ENCODE peak calls at places on chromosomes 11 and 22, in four cellular contexts. A is H1, L is HepG2, Q is K562. B is an unnamed sample.

GRCh38 chr22:30813936-30814335 is 119.3 kb downstream of the OSBP2 start:
- DNase-seq in Q (no peak), L (no peak), A (no peak), B (no peak)

GRCh38 chr11:123129920-123130319 is 65.1 kb downstream of the CLMP start:
- DNase-seq in Q (no peak), L (no peak), A (no peak), B (no peak)

GRCh38 chr22:49662681-49663080 is 165.0 kb downstream of the BRD1 start:
- DNase-seq in Q (no peak), A (no peak), L (no peak), B (no peak)

GRCh38 chr22:19488884-19489843 is 9.4 kb downstream of the CDC45 start:
- DNase-seq in Q (peak; percentile 84), L (no peak), A (no peak), B (peak; percentile 14)

GRCh38 chr11:27991731-27992130 is 116.2 kb downstream of the KIF18A start:
- DNase-seq in Q (no peak), L (peak; percentile 33), A (no peak), B (no peak)

GRCh38 chr11:86177319-86177718 is 67.2 kb upstream of the EED start:
- DNase-seq in Q (no peak), L (no peak), A (no peak), B (no peak)

GRCh38 chr11:75592699-75593098 is 30.6 kb downstream of the SERPINH1 start:
- DNase-seq in Q (no peak), L (no peak), A (no peak), B (no peak)

GRCh38 chr22:45268958-45269844 is 15.5 kb upstream of the UPK3A start:
- DNase-seq in Q (peak; percentile 86), A (no peak), L (no peak), B (peak; percentile 68)

GRCh38 chr22:41732096-41732772 is 32.9 kb downstream of the MEI1 start:
- DNase-seq in A (no peak), L (no peak), Q (no peak), B (no peak)

GRCh38 chr11:7558046-7558445 is 44.2 kb downstream of the PPFIBP2 start:
- DNase-seq in A (no peak), L (no peak), Q (no peak), B (no peak)

GRCh38 chr11:34863048-34863447 is 53.1 kb downstream of the APIP start:
- DNase-seq in L (no peak), Q (no peak), A (no peak), B (no peak)

GRCh38 chr11:17753153-17753552 is 18.6 kb downstream of the KCNC1 start:
- DNase-seq in A (no peak), Q (no peak), L (no peak), B (no peak)

GRCh38 chr11:73982595-73982989 is at the start of gene UCP2:
- DNase-seq in A (no peak), L (no peak), Q (peak; percentile 91), B (no peak)

GRCh38 chr11:21811572-21811971 is 381.3 kb upstream of the ANO5 start:
- DNase-seq in L (peak; percentile 1), Q (no peak), A (no peak), B (no peak)

GRCh38 chr11:70247042-70247709 is 23.3 kb upstream of the PPFIA1 start:
- DNase-seq in L (no peak), Q (no peak), A (no peak), B (no peak)

GRCh38 chr11:69686856-69687255 is 11.7 kb upstream of the LTO1 start:
- DNase-seq in Q (no peak), L (no peak), A (no peak), B (no peak)

GRCh38 chr11:62108017-62108750 is 15.6 kb upstream of the INCENP start:
- DNase-seq in Q (peak; percentile 44), A (peak; percentile 19), L (peak; percentile 65), B (peak; percentile 49)

GRCh38 chr22:44449683-44450425 is 48.2 kb downstream of the RTL6 start:
- DNase-seq in A (no peak), Q (no peak), L (no peak), B (no peak)

GRCh38 chr11:10550503-10550902 is 9.5 kb upstream of the RNF141 start:
- DNase-seq in A (no peak), L (peak; percentile 34), Q (no peak), B (no peak)

GRCh38 chr11:72712168-72712721 is 38.0 kb upstream of the PDE2A start:
- DNase-seq in L (no peak), Q (no peak), A (no peak), B (no peak)

GRCh38 chr11:102761646-102762238 is 18.7 kb downstream of the MMP10 start:
- DNase-seq in L (no peak), Q (no peak), A (no peak), B (no peak)

GRCh38 chr11:123357990-123358827 is 71.9 kb upstream of the GRAMD1B start:
- DNase-seq in A (no peak), L (no peak), Q (no peak), B (peak; percentile 10)

GRCh38 chr11:85826096-85826855 is 15.3 kb upstream of the SYTL2 start:
- DNase-seq in A (no peak), L (no peak), Q (no peak), B (peak; percentile 58)

GRCh38 chr11:16086229-16086628 is 270.1 kb downstream of the SOX6 start:
- DNase-seq in Q (no peak), A (no peak), L (no peak), B (no peak)

GRCh38 chr11:16080688-16081388 is 275.5 kb downstream of the SOX6 start:
- DNase-seq in A (no peak), Q (no peak), L (no peak), B (no peak)

GRCh38 chr11:16087886-16088285 is 268.5 kb downstream of the SOX6 start:
- DNase-seq in L (no peak), A (no peak), Q (no peak), B (no peak)

GRCh38 chr11:16081756-16082531 is 274.4 kb downstream of the SOX6 start:
- DNase-seq in L (no peak), A (no peak), Q (no peak), B (no peak)

GRCh38 chr11:16082532-16083055 is 273.8 kb downstream of the SOX6 start:
- DNase-seq in A (no peak), Q (no peak), L (peak; percentile 19), B (no peak)
- TF ChIP-seq PHF8 in A (no peak), Q (no peak), L (no peak), B (no peak)

GRCh38 chr11:131694526-131695424 is 324.4 kb downstream of the NTM start:
- DNase-seq in L (peak; percentile 52), A (peak; percentile 63), Q (peak; percentile 83), B (peak; percentile 41)
- TF ChIP-seq CEBPB in L (no peak), A (no peak), Q (no peak), B (no peak)

GRCh38 chr11:14380125-14380936 is 21.3 kb upstream of the RRAS2 start:
- DNase-seq in A (no peak), L (no peak), Q (no peak), B (no peak)
- H3K27ac ChIP-seq in A (no peak overlapping the region), L (no peak overlapping the region), Q (no peak overlapping the region), B (peak overlapping the region; percentile 83)

GRCh38 chr11:117073539-117073938 is 24.7 kb downstream of the SIK3 start:
- DNase-seq in Q (no peak), L (no peak), A (no peak), B (no peak)

GRCh38 chr11:117075186-117075585 is 23.0 kb downstream of the SIK3 start:
- DNase-seq in A (no peak), Q (no peak), L (no peak), B (no peak)

GRCh38 chr11:117074122-117074521 is 24.1 kb downstream of the SIK3 start:
- DNase-seq in A (no peak), L (no peak), Q (no peak), B (no peak)

GRCh38 chr11:117080370-117080769 is 17.9 kb downstream of the SIK3 start:
- DNase-seq in A (no peak), Q (no peak), L (no peak), B (no peak)

DNA sequence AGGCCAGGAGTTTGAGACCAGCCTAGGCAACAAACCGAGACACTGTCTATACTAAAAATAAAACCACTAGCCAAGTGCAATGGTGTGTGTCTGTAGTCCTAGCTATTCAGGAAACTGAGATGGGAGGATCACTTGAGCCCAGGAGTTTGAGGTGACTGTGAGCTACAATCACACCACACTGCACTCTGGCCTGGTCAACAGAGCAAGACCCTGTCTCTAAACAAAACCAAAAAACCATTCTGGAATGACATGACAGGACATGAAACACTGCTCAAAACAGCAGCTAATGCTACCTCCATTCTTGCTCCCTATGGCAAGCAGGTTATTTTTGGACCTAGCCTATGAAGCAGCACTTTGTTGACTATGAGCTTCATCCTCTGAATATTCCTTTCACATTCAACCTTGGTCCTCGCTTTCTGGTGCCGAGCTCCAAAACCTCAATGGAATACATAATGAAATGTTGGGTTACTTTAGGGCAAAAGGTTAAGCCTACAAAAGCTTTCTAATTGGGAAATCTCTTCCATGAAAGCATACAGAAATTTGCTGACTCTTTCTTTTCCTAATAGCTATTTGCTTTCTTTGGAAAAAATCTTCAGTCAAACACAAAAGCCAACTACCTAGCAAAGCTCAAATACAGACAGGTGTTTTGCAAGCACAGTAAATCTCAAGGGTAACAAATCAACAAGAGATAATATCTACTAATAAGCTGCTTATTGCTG is 21.1 kb downstream of the SIK3 start:
- DNase-seq in L (peak; percentile 96), A (no peak), Q (no peak), B (no peak)
- TF ChIP-seq PHF8 in L (no peak), A (no peak), Q (no peak), B (no peak)

DNA sequence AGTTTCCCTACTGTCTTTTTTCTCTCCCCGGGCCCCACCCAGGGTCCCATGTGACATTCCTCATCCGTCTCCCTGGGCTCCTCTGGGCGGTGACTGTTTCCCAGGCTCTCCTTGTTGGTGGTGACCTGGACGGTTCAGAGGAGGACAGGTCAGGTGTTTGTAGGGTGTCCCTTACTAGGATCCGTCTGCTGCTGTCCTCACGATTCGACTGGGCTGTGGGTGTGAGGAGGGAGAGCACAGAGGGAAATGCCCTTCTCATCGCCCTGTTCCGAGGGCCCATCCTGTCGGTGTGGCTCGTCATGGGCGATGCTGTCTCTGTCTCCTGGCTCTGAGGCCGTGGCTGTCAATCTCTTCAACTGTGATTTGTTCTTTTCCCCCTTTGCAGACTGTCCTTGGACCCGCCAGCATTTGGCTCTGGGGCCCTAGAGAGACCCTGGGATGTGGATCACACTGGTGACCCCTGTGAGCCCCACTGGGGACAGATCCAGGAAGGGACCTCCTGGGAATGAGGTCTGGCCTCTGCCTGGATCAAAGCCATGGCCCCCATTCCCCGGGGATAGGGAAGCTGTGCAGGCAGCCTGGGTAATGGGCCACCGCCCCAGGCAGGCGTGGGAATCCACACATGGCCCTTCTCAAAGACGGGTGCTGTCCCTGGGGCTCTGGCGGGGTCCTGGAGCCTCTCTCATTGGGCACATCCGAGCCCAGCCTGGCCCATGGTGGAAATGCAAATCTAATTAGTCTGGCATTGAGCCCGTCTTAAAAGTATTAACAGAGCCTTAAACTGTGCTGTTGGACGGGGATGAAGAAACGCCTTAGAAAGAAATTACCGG is 46.8 kb upstream of the KCNQ1OT1 start:
- DNase-seq in Q (no peak), L (no peak), A (no peak), B (no peak)
- TF ChIP-seq CEBPB in Q (no peak), L (no peak), A (no peak), B (no peak)

B was measured in A549.